ENCODE peak calls at places on chromosomes 11 and 22, in five cellular contexts. Q is mucosa of descending colon, R is cardiac muscle cell, X is astrocyte of the cerebellum, A is B cell. I is an unnamed sample.

GRCh38 chr11:73576226-73576625 is 21.7 kb downstream of the FAM168A start:
- DNase-seq in A (no peak), X (no peak), R (no peak), Q (no peak), I (no peak)

GRCh38 chr11:115222218-115222862 is 281.9 kb downstream of the CADM1 start:
- DNase-seq in R (no peak), A (peak; percentile 6), X (peak; percentile 95), Q (no peak), I (peak; percentile 96)

GRCh38 chr11:61693897-61694840 is 14.0 kb downstream of the DAGLA start:
- DNase-seq in X (no peak), Q (peak; percentile 52), R (no peak), A (no peak), I (peak; percentile 62)

GRCh38 chr11:22778642-22779041 is 51.0 kb downstream of the SVIP start:
- DNase-seq in A (no peak), Q (no peak), X (no peak), R (no peak), I (no peak)

GRCh38 chr11:35933572-35933925 is 10.3 kb upstream of the LDLRAD3 start:
- DNase-seq in A (no peak), Q (no peak), R (no peak), X (no peak), I (no peak)

GRCh38 chr11:70525006-70525405 is 126.7 kb downstream of the CTTN start:
- DNase-seq in X (no peak), R (no peak), A (no peak), Q (no peak), I (peak; percentile 5)

GRCh38 chr22:49567894-49568750 is 259.6 kb downstream of the BRD1 start:
- DNase-seq in R (no peak), X (no peak), A (no peak), Q (no peak), I (no peak)

GRCh38 chr22:48692734-48693376 is 1134.8 kb downstream of the BRD1 start:
- DNase-seq in X (no peak), Q (peak; percentile 24), A (no peak), R (peak; percentile 25), I (no peak)

GRCh38 chr22:24806663-24807001 is 621 bp downstream of the SGSM1 start:
- DNase-seq in X (no peak), R (no peak), A (no peak), Q (peak; percentile 54), I (no peak)

GRCh38 chr11:121418625-121419114 is 33.4 kb upstream of the SORL1 start:
- DNase-seq in X (no peak), Q (no peak), R (no peak), A (peak; percentile 56), I (peak; percentile 33)

GRCh38 chr11:628056-628455 is 1.1 kb upstream of the SCT start:
- DNase-seq in Q (peak; percentile 53), A (peak; percentile 13), R (no peak), X (no peak), I (no peak)

GRCh38 chr22:36423461-36424404 is 36.0 kb upstream of the MYH9 start:
- DNase-seq in X (no peak), Q (no peak), A (no peak), R (no peak), I (no peak)

GRCh38 chr22:37203354-37204044 is 8.8 kb downstream of the SSTR3 start:
- DNase-seq in A (no peak), Q (peak; percentile 49), R (no peak), X (no peak), I (no peak)

GRCh38 chr22:46089426-46090041 is 60.8 kb upstream of the PPARA start:
- DNase-seq in A (no peak), Q (peak; percentile 39), R (no peak), X (no peak), I (no peak)

GRCh38 chr11:132056689-132057088 is 686.3 kb downstream of the NTM start:
- DNase-seq in Q (no peak), R (no peak), X (peak; percentile 52), A (no peak), I (no peak)

GRCh38 chr11:61460474-61460881 is 30.6 kb downstream of the SDHAF2 start:
- DNase-seq in A (no peak), X (peak; percentile 16), R (no peak), Q (no peak), I (no peak)

GRCh38 chr11:116842909-116843308 is 5.5 kb upstream of the APOA1 start:
- DNase-seq in R (no peak), X (no peak), Q (no peak), A (no peak), I (no peak)

GRCh38 chr11:116842117-116842516 is 4.7 kb upstream of the APOA1 start:
- DNase-seq in R (no peak), A (no peak), X (no peak), Q (no peak), I (no peak)

GRCh38 chr11:116843661-116844060 is 6.2 kb upstream of the APOA1 start:
- DNase-seq in Q (no peak), A (no peak), R (no peak), X (no peak), I (no peak)

GRCh38 chr11:116847612-116848011 is 10.2 kb upstream of the APOA1 start:
- DNase-seq in R (no peak), X (no peak), A (no peak), Q (no peak), I (no peak)

DNA sequence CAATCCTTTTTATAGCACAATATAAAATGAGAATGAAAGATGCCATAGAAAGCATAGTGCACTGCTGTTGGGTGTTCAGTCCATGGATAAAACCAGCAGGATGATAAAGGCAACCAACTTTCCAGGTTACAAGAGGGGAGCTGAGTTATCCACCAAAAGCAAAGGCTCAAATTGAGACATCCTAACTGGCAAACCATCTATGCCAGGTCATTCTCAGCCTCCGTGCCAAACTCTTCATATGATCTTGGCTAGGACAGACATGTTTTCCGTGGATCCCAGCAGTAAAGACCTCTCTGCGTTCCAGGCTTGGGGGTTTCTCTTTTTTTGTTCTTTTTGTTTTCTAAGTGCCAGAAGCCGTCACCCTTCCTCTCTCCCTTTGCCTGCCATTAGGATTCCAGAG is 7.3 kb upstream of the APOA1 start:
- DNase-seq in Q (no peak), R (no peak), X (no peak), A (no peak), I (no peak)
- TF ChIP-seq CTCF in Q (no peak), R (no peak), X (no peak), A (no peak), I (no peak)

GRCh38 chr11:119793335-119793984 is 64.5 kb upstream of the NECTIN1 start:
- DNase-seq in R (no peak), X (no peak), Q (no peak), A (no peak), I (no peak)
- TF ChIP-seq CTCF in R (no peak), X (no peak), Q (no peak), A (no peak), I (no peak)

DNA sequence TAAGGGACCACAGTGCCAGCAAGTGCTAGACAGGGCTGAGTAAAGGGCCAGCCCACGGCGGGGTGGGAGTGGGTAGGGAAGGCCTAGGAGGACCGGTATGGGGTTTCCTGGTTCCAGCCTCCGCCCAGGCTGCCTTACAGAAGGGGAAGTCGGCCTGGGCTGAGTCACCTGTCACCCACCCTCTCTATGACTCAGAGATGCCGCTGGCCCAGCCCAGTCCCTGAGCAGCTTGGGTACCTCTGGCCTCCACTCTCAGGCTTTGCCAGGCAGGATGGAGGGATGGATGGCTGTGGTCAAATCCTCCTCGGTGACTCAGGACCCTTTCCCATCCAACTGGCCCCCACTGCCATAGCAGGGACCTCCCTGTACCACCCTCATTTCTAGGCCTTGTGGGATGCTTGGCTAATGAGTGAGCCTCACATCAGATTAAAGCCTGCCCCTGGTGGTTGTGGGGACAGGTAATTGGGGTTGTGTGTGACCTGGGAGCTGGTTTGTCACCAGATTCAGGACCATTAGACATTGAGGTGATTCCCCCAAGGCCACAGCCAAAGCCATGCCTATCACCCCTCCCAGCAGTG is 13.9 kb downstream of the SLC35E4 start:
- DNase-seq in A (peak; percentile 31), Q (peak; percentile 89), R (no peak), X (no peak), I (peak; percentile 71)
- TF ChIP-seq CTCF in A (no peak), Q (no peak), R (no peak), X (no peak), I (no peak)

GRCh38 chr11:116513894-116514293 is 258.9 kb downstream of the BUD13 start:
- DNase-seq in X (no peak), Q (no peak), A (no peak), R (peak; percentile 30), I (peak; percentile 70)
- TF ChIP-seq CTCF in X (no peak), Q (no peak), A (no peak), R (peak; percentile 41), I (peak; percentile 41)

GRCh38 chr11:74866557-74866956 is 82.3 kb downstream of the XRRA1 start:
- DNase-seq in R (no peak), Q (no peak), X (no peak), A (no peak), I (no peak)

GRCh38 chr11:74871037-74871436 is 77.9 kb downstream of the XRRA1 start:
- DNase-seq in A (no peak), R (no peak), X (no peak), Q (no peak), I (no peak)

DNA sequence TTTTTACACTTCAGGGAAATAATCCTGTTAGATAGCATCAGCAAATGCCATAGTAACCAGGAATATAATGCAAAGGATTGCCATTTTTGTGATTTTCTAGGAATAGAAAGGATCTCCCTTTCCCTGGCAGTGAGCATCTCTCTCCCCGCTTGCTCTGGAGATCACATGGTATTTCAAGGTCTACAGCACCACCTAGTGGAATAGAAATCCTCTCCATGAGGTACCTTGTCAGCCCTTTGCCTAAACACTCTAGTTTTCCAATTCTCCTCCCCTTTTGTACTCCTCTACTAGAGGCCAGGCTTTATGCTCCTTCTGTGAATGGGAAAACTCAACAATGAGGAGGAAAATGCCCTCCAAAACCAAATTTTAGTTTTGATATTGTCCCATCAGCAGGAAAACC is 78.4 kb downstream of the XRRA1 start:
- DNase-seq in Q (no peak), X (peak; percentile 18), A (peak; percentile 14), R (no peak), I (peak; percentile 46)
- TF ChIP-seq CTCF in Q (no peak), X (peak; percentile 33), A (peak; percentile 21), R (peak; percentile 41), I (peak; percentile 21)

GRCh38 chr11:3916962-3917361 is 61.5 kb downstream of the STIM1 start:
- DNase-seq in X (no peak), A (no peak), R (no peak), Q (no peak), I (no peak)
- TF ChIP-seq CTCF in X (no peak), A (no peak), R (no peak), Q (no peak), I (no peak)

DNA sequence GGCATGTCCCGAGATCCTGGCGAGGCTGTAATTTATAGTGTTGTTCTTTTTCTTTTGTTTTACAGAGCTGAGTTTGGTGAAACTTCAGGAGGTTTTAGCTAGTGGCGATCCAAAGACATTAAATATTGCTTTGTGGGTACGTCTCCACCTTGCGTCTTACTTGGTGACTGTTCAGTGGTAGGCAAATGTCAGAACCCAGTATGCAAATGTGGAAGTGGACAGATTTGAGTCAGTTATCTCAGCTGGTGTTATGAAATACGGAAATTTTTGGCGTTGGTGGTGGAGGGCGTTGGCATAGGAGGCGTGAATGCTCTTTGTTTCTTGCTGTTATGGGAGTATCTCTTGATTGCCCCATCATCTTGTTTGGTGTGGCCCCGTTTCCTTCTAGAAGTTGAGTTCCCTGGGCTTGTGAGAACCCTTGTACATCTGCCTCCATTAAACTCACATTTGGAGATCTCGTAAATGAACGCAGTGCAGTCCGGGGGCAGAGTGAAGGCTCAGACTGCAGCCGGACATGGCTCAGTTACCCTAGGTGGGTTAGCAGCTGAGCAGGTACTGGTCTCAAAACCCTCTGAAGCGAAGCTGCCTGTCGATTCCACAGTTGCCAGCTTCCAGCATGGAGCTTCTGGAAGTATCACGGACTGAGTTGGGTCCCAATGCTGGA is 39.9 kb downstream of the PTPRJ start:
- DNase-seq in A (peak; percentile 68), X (no peak), Q (no peak), R (no peak), I (peak; percentile 51)
- TF ChIP-seq CTCF in A (peak; percentile 26), X (no peak), Q (no peak), R (no peak), I (no peak)